ENCODE peak calls at places on chromosomes 2 and 18, in eight cellular contexts. I is kidney epithelial cell, B is ovary, X is BE2C, E is T1000, N is B cell, U is sciatic nerve, M is skeletal muscle cell. L is an unnamed sample.

GRCh38 chr2:217988014-217988839 is 14.6 kb downstream of the TNS1 start:
- DNase-seq in I (no peak), B (peak), X (peak), E (no peak), N (peak), U (peak), M (no peak), L (no peak)

GRCh38 chr2:6556755-6557154 is 309.0 kb downstream of the CMPK2 start:
- DNase-seq in I (peak), B (no peak), X (no peak), E (peak), N (no peak), U (no peak), M (peak), L (no peak)

GRCh38 chr2:43052944-43053306 is 173.5 kb downstream of the ZFP36L2 start:
- DNase-seq in I (no peak), B (no peak), X (no peak), E (no peak), N (no peak), U (no peak), M (no peak), L (no peak)

GRCh38 chr18:48060947-48061346 is 130.5 kb upstream of the SMAD2 start:
- DNase-seq in I (no peak), B (no peak), X (no peak), E (no peak), N (no peak), U (no peak), M (no peak), L (no peak)

GRCh38 chr2:16005819-16006536 is 65.6 kb downstream of the MYCN start:
- DNase-seq in I (peak), B (no peak), X (peak), E (no peak), N (no peak), U (no peak), M (no peak), L (no peak)

GRCh38 chr2:214376631-214377624 is 33.9 kb upstream of the VWC2L start:
- DNase-seq in I (no peak), B (no peak), X (no peak), E (no peak), N (no peak), U (no peak), M (no peak), L (no peak)

GRCh38 chr18:79522451-79523220 is 126.9 kb downstream of the NFATC1 start:
- DNase-seq in I (no peak), B (peak), X (no peak), E (no peak), N (peak), U (peak), M (no peak), L (no peak)

GRCh38 chr18:36692909-36693308 is 135.9 kb downstream of the TPGS2 start:
- DNase-seq in I (no peak), B (no peak), X (no peak), E (no peak), N (no peak), U (no peak), M (no peak), L (no peak)

GRCh38 chr2:45330617-45331016 is 280.4 kb downstream of the SRBD1 start:
- DNase-seq in I (peak), B (no peak), X (no peak), E (no peak), N (no peak), U (no peak), M (no peak), L (no peak)

GRCh38 chr2:107558295-107558694 is 268.4 kb upstream of the RGPD4 start:
- DNase-seq in I (no peak), B (no peak), X (no peak), E (no peak), N (no peak), U (no peak), M (no peak), L (no peak)

GRCh38 chr2:239092571-239093294 is 244.8 kb downstream of the TWIST2 start:
- DNase-seq in I (no peak), B (no peak), X (no peak), E (no peak), N (no peak), U (no peak), M (no peak), L (no peak)

GRCh38 chr2:240387669-240388358 is 47.6 kb upstream of the GPC1 start:
- DNase-seq in I (peak), B (peak), X (peak), E (peak), N (no peak), U (no peak), M (peak), L (no peak)

GRCh38 chr18:58977223-58977622 is 112.5 kb downstream of the ZNF532 start:
- DNase-seq in I (peak), B (no peak), X (no peak), E (no peak), N (no peak), U (no peak), M (no peak), L (no peak)

GRCh38 chr2:76679025-76679396 is 843.2 kb downstream of the LRRTM4 start:
- DNase-seq in I (no peak), B (no peak), X (no peak), E (no peak), N (no peak), U (no peak), M (no peak), L (no peak)

GRCh38 chr18:58887613-58887963 is 22.9 kb downstream of the ZNF532 start:
- DNase-seq in I (peak), B (peak), X (no peak), E (no peak), N (peak), U (peak), M (peak), L (no peak)

GRCh38 chr2:19225931-19226330 is 132.5 kb downstream of the OSR1 start:
- DNase-seq in I (no peak), B (no peak), X (no peak), E (no peak), N (no peak), U (no peak), M (no peak), L (no peak)

GRCh38 chr18:22088029-22088428 is 81.4 kb upstream of the GATA6 start:
- DNase-seq in I (no peak), B (no peak), X (no peak), E (no peak), N (no peak), U (no peak), M (no peak), L (no peak)

GRCh38 chr2:196233033-196233807 is 61.8 kb upstream of the STK17B start:
- DNase-seq in I (no peak), B (no peak), X (no peak), E (peak), N (no peak), U (no peak), M (peak), L (no peak)

GRCh38 chr2:47076586-47077441 is 78.3 kb downstream of the STPG4 start:
- DNase-seq in I (peak), B (no peak), X (no peak), E (peak), N (no peak), U (no peak), M (peak), L (no peak)

GRCh38 chr2:113965644-113966043 is 75.8 kb downstream of the ACTR3 start:
- DNase-seq in I (no peak), B (no peak), X (no peak), E (no peak), N (peak), U (no peak), M (no peak), L (no peak)

GRCh38 chr2:230161180-230161579 is 58.6 kb downstream of the SP110 start:
- DNase-seq in I (no peak), B (no peak), X (no peak), E (peak), N (no peak), U (no peak), M (peak), L (no peak)

GRCh38 chr2:147525724-147526489 is 318.9 kb upstream of the ACVR2A start:
- DNase-seq in I (no peak), B (no peak), X (no peak), E (no peak), N (no peak), U (no peak), M (no peak), L (no peak)

GRCh38 chr2:3267549-3267867 is 110.1 kb downstream of the EIPR1 start:
- DNase-seq in I (no peak), B (no peak), X (no peak), E (no peak), N (no peak), U (no peak), M (no peak), L (no peak)

GRCh38 chr2:80326214-80326613 is 21.7 kb upstream of the LRRTM1 start:
- DNase-seq in I (peak), B (no peak), X (peak), E (no peak), N (no peak), U (no peak), M (no peak), L (no peak)

GRCh38 chr18:10201655-10202054 is 252.8 kb upstream of the APCDD1 start:
- DNase-seq in I (no peak), B (no peak), X (no peak), E (no peak), N (no peak), U (no peak), M (no peak), L (no peak)

GRCh38 chr18:66533693-66534092 is 70.2 kb downstream of the CDH19 start:
- DNase-seq in I (no peak), B (no peak), X (no peak), E (no peak), N (no peak), U (no peak), M (no peak), L (no peak)

L was measured in cortex of kidney.